ENCODE peak calls at places on chromosome 4, in six cellular contexts. D is psoas muscle; H is activated CD4-positive, alpha-beta T cell treated with anti-CD3 and anti-CD28 coated beads for 24 hours; O is frontal cortex; B is CD4-positive, CD25-positive, alpha-beta regulatory T cell; Y is SIG-M5. E is an unnamed sample.

GRCh38 chr4:21307709-21308108 is 607.5 kb downstream of the PACRGL start:
- DNase-seq in D (no peak), H (no peak), O (no peak), B (no peak), Y (no peak), E (no peak)

GRCh38 chr4:177393236-177393635 is 49.0 kb downstream of the AGA start:
- DNase-seq in D (no peak), H (no peak), O (no peak), B (peak; percentile 68), Y (no peak), E (no peak)

GRCh38 chr4:154082760-154083530 is 294.1 kb upstream of the SFRP2 start:
- DNase-seq in D (no peak), H (no peak), O (no peak), B (peak; percentile 4), Y (no peak), E (no peak)

GRCh38 chr4:180377741-180378140 is 1865.5 kb upstream of the TENM3 start:
- DNase-seq in D (no peak), H (no peak), O (no peak), B (no peak), Y (no peak), E (no peak)

GRCh38 chr4:6616087-6616995 is 24.1 kb upstream of the MRFAP1 start:
- DNase-seq in D (no peak), H (no peak), O (no peak), B (no peak), Y (no peak), E (no peak)

GRCh38 chr4:124712417-124713212 is at the start of gene ANKRD50:
- DNase-seq in D (peak; percentile 92), H (peak; percentile 41), O (peak; percentile 88), B (peak; percentile 82), Y (no peak), E (peak; percentile 76)

GRCh38 chr4:12144051-12144450 is 715.4 kb upstream of the HS3ST1 start:
- DNase-seq in D (no peak), H (no peak), O (no peak), B (no peak), Y (no peak), E (no peak)

GRCh38 chr4:114606240-114606639 is 7.6 kb downstream of the UGT8 start:
- DNase-seq in D (no peak), H (no peak), O (no peak), B (no peak), Y (no peak), E (no peak)

GRCh38 chr4:47830263-47831025 is 7.4 kb downstream of the CORIN start:
- DNase-seq in D (no peak), H (no peak), O (no peak), B (peak; percentile 32), Y (no peak), E (no peak)

GRCh38 chr4:7999695-8000094 is 60.0 kb upstream of the AFAP1 start:
- DNase-seq in D (peak; percentile 59), H (no peak), O (no peak), B (no peak), Y (no peak), E (no peak)

GRCh38 chr4:147567276-147567675 is 49.9 kb upstream of the TMEM184C start:
- DNase-seq in D (no peak), H (no peak), O (no peak), B (no peak), Y (no peak), E (no peak)

GRCh38 chr4:145609494-145610427 is 9.4 kb upstream of the MMAA start:
- DNase-seq in D (no peak), H (peak; percentile 60), O (peak; percentile 24), B (peak; percentile 76), Y (no peak), E (peak; percentile 38)

GRCh38 chr4:79413486-79413885 is 5.5 kb upstream of the GK2 start:
- DNase-seq in D (no peak), H (no peak), O (no peak), B (no peak), Y (no peak), E (no peak)

GRCh38 chr4:89800012-89800516 is 36.9 kb downstream of the SNCA start:
- DNase-seq in D (no peak), H (no peak), O (no peak), B (no peak), Y (no peak), E (no peak)

GRCh38 chr4:112152496-112152895 is 7.2 kb downstream of the FAM241A start:
- DNase-seq in D (no peak), H (no peak), O (no peak), B (no peak), Y (no peak), E (no peak)

GRCh38 chr4:108224628-108225053 is 55.9 kb upstream of the LEF1 start:
- DNase-seq in D (no peak), H (no peak), O (no peak), B (no peak), Y (no peak), E (no peak)

GRCh38 chr4:37604464-37604863 is 81.7 kb downstream of the RELL1 start:
- DNase-seq in D (no peak), H (no peak), O (no peak), B (no peak), Y (no peak), E (no peak)

GRCh38 chr4:33722800-33723511 is 2521.4 kb downstream of the ARAP2 start:
- DNase-seq in D (no peak), H (no peak), O (no peak), B (no peak), Y (no peak), E (no peak)

GRCh38 chr4:151418856-151419255 is 9.9 kb downstream of the FHIP1A start:
- DNase-seq in D (no peak), H (no peak), O (no peak), B (no peak), Y (no peak), E (no peak)

GRCh38 chr4:187357861-187358260 is 634.2 kb upstream of the FAT1 start:
- DNase-seq in D (no peak), H (no peak), O (no peak), B (no peak), Y (no peak), E (no peak)

GRCh38 chr4:13918110-13918509 is 290.6 kb upstream of the BOD1L1 start:
- DNase-seq in D (no peak), H (no peak), O (no peak), B (no peak), Y (no peak), E (no peak)

GRCh38 chr4:156971168-156971601 is 414 bp downstream of the PDGFC start:
- DNase-seq in D (peak; percentile 51), H (no peak), O (peak; percentile 30), B (no peak), Y (no peak), E (no peak)

GRCh38 chr4:183783933-183784622 is 121.0 kb upstream of the STOX2 start:
- DNase-seq in D (no peak), H (no peak), O (no peak), B (no peak), Y (no peak), E (no peak)

GRCh38 chr4:184293552-184293951 is 75.9 kb upstream of the ENPP6 start:
- DNase-seq in D (no peak), H (no peak), O (no peak), B (no peak), Y (peak; percentile 44), E (no peak)

GRCh38 chr4:25271866-25272265 is 38.0 kb downstream of the PI4K2B start:
- DNase-seq in D (no peak), H (no peak), O (no peak), B (no peak), Y (no peak), E (no peak)

GRCh38 chr4:112189754-112190153 is 41.8 kb upstream of the AP1AR start:
- DNase-seq in D (no peak), H (no peak), O (no peak), B (no peak), Y (no peak), E (no peak)

GRCh38 chr4:6695660-6696581 is 2.2 kb downstream of the S100P start:
- DNase-seq in D (no peak), H (no peak), O (no peak), B (peak; percentile 94), Y (no peak), E (no peak)

E was measured in naive B cell.